ENCODE peak calls at places on chromosomes 4 and X, in eight cellular contexts. G is A549, A is body of pancreas, I is HCT116, M is uterus, S is gastrocnemius medialis, H is Peyer's patch, U is upper lobe of left lung. N is an unnamed sample.
A peak's percentile ranks its signal among the peaks of the same experiment; 100 is the strongest.

GRCh38 chrX:9122504-9123245 is 88.7 kb upstream of the FAM9B start:
- DNase-seq in S (no peak), U (no peak), I (no peak), M (no peak), A (no peak), G (no peak), H (no peak), N (no peak)

GRCh38 chr4:173074501-173074946 is 94.1 kb upstream of the GALNT7 start:
- DNase-seq in A (peak; percentile 69), U (no peak), I (peak; percentile 4), H (no peak), S (peak; percentile 9), G (peak; percentile 18), M (no peak), N (no peak)

GRCh38 chr4:3317011-3317655 is 24.3 kb downstream of the RGS12 start:
- DNase-seq in H (no peak), S (no peak), A (no peak), M (no peak), G (no peak), U (no peak), I (no peak), N (no peak)

GRCh38 chr4:1448589-1449420 is 42.6 kb upstream of the NKX1-1 start:
- DNase-seq in G (no peak), U (no peak), S (no peak), H (no peak), M (peak; percentile 6), I (no peak), A (no peak), N (no peak)

GRCh38 chrX:145823132-145823531 is 5.5 kb downstream of the SLITRK2 start:
- DNase-seq in I (no peak), A (no peak), H (no peak), U (no peak), G (no peak), S (no peak), M (no peak), N (no peak)

GRCh38 chr4:159250751-159251325 is 148.0 kb downstream of the RAPGEF2 start:
- DNase-seq in G (no peak), H (no peak), A (no peak), S (no peak), M (no peak), I (no peak), U (no peak), N (no peak)

GRCh38 chrX:135453381-135453780 is 31.6 kb downstream of the SMIM10L2A start:
- DNase-seq in A (no peak), I (no peak), H (no peak), U (no peak), S (no peak), M (no peak), G (no peak), N (no peak)

GRCh38 chrX:72382199-72382590 is 76.5 kb upstream of the CITED1 start:
- DNase-seq in H (no peak), I (no peak), S (peak; percentile 1), A (peak; percentile 26), G (no peak), M (no peak), U (no peak), N (no peak)

GRCh38 chr4:14583331-14583730 is 418.9 kb upstream of the CPEB2 start:
- DNase-seq in M (no peak), H (no peak), I (no peak), G (no peak), U (no peak), S (no peak), A (no peak), N (no peak)

GRCh38 chrX:154719132-154719675 is 31.7 kb downstream of the GAB3 start:
- DNase-seq in A (no peak), H (no peak), S (no peak), G (no peak), I (no peak), U (peak; percentile 38), M (no peak), N (no peak)

GRCh38 chr4:8468746-8469535 is 28.4 kb downstream of the TRMT44 start:
- DNase-seq in U (peak; percentile 72), S (no peak), I (peak; percentile 27), G (peak; percentile 28), H (peak; percentile 29), A (peak; percentile 63), M (peak; percentile 79), N (peak; percentile 73)

GRCh38 chr4:109169160-109169559 is 133.3 kb downstream of the COL25A1 start:
- DNase-seq in S (no peak), A (no peak), U (no peak), G (no peak), I (no peak), M (no peak), H (no peak), N (no peak)

GRCh38 chrX:107678957-107679740 is 50.8 kb downstream of the PRPS1 start:
- DNase-seq in G (no peak), I (no peak), M (peak; percentile 79), A (peak; percentile 52), S (peak; percentile 64), H (peak; percentile 88), U (peak; percentile 86), N (no peak)

GRCh38 chr4:41281038-41281634 is 24.4 kb downstream of the UCHL1 start:
- DNase-seq in M (no peak), A (peak; percentile 34), I (peak; percentile 82), G (peak; percentile 81), S (peak; percentile 9), H (no peak), U (peak; percentile 36), N (peak; percentile 31)

GRCh38 chr4:130333241-130333759 is 1237.3 kb downstream of the C4orf33 start:
- DNase-seq in S (no peak), I (no peak), M (no peak), G (no peak), H (no peak), A (no peak), U (no peak), N (no peak)

GRCh38 chr4:88456757-88457306 is at the start of gene HERC5:
- DNase-seq in I (peak; percentile 85), A (peak; percentile 93), M (peak; percentile 90), U (peak; percentile 88), S (peak; percentile 61), G (peak; percentile 82), H (peak; percentile 91), N (peak; percentile 87)
- TF ChIP-seq POLR2A in I (no peak), A (peak; percentile 79), M (peak; percentile 80), U (no peak), S (peak; percentile 34), G (no peak), H (no peak), N (peak; percentile 47)

GRCh38 chrX:134013528-134013927 is 28.1 kb upstream of the GPC3 start:
- DNase-seq in I (no peak), A (no peak), M (no peak), G (no peak), H (no peak), U (no peak), S (no peak), N (no peak)
- TF ChIP-seq POLR2A in I (no peak), A (no peak), M (no peak), G (no peak), H (no peak), U (no peak), S (no peak), N (no peak)

GRCh38 chr4:186725422-186726149 is 1.9 kb upstream of the FAT1 start:
- DNase-seq in H (no peak), A (peak; percentile 89), I (peak; percentile 64), G (peak; percentile 72), S (no peak), M (peak; percentile 72), U (peak; percentile 80), N (no peak)

GRCh38 chr4:186724048-186724860 is 598 bp upstream of the FAT1 start:
- DNase-seq in M (peak; percentile 57), S (no peak), A (peak; percentile 77), I (no peak), G (peak; percentile 18), H (no peak), U (peak; percentile 36), N (no peak)

GRCh38 chr4:186722856-186723206 is 825 bp downstream of the FAT1 start:
- DNase-seq in A (no peak), S (no peak), M (no peak), H (no peak), I (no peak), G (no peak), U (no peak), N (no peak)

GRCh38 chr4:186724861-186725419 is 1.3 kb upstream of the FAT1 start:
- DNase-seq in U (no peak), A (peak; percentile 29), G (no peak), S (no peak), M (no peak), I (no peak), H (no peak), N (no peak)

DNA sequence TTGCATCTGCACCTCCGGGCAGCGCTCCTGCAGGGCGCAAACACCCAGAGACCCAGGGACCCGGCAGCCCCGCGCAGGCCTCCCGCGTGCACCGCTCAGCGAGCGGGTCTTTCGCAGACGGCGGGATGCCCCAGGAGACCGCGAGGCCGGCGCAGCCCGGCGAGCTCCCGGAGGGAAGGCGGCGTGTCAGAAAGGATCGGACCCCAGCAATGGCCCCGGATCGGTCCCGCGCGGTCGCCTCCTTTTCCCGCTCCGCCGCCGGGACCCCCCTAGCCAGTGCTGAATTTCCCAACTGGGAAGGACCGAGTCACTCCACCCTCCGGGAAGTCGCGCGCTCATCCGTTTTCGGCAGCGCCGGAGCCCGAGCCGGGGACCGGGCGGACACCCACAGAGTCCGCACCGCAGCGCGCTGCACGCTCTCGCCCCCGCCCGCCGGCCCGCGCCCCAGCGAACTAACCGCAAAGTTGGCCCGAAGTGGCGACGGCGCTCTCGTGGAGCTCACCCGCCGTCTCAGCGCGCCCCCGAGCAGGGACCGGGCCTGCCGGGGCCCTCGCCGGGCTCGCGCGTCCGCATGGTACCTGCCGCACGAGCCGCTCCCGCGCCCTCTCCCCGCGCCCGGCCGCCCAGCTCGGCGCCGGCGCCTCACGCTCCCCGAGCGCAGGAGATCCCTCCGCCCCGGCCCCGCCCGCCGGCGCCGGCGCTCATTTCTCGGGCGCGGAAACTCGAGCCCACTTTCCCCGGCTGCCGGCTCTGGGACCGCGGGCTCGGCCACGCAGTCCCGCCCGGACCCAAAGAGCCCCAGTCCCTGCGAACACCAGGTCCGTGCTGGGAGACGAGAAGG is at the start of gene FAT1:
- DNase-seq in S (no peak), U (peak; percentile 41), M (peak; percentile 73), H (no peak), G (peak; percentile 35), A (peak; percentile 80), I (no peak), N (no peak)
- TF ChIP-seq POLR2A in S (no peak), U (no peak), M (peak; percentile 52), H (peak; percentile 47), G (peak; percentile 39), A (peak; percentile 70), I (no peak), N (no peak)

GRCh38 chrX:68832101-68832416 is 3.2 kb downstream of the EFNB1 start:
- DNase-seq in S (no peak), G (no peak), H (peak; percentile 19), M (peak; percentile 51), U (peak; percentile 34), A (no peak), I (no peak), N (no peak)

GRCh38 chrX:68831405-68832100 is 2.7 kb downstream of the EFNB1 start:
- DNase-seq in G (no peak), S (no peak), H (peak; percentile 2), I (no peak), U (peak; percentile 12), A (no peak), M (peak; percentile 13), N (no peak)

GRCh38 chrX:68828740-68829593 is at the start of gene EFNB1:
- DNase-seq in I (peak; percentile 88), M (peak; percentile 92), S (peak; percentile 90), G (peak; percentile 80), H (peak; percentile 86), A (peak; percentile 92), U (peak; percentile 92), N (peak; percentile 66)

GRCh38 chrX:68829594-68830485 is 1.0 kb downstream of the EFNB1 start:
- DNase-seq in M (peak; percentile 32), U (peak; percentile 23), G (peak; percentile 14), H (peak; percentile 14), A (no peak), I (no peak), S (no peak), N (peak; percentile 16)

GRCh38 chrX:68830486-68831404 is 1.9 kb downstream of the EFNB1 start:
- DNase-seq in I (no peak), U (peak; percentile 18), H (peak; percentile 14), A (no peak), M (peak; percentile 14), G (no peak), S (no peak), N (peak; percentile 4)
- TF ChIP-seq POLR2A in I (no peak), U (no peak), H (peak; percentile 19), A (no peak), M (no peak), G (no peak), S (no peak), N (no peak)